ENCODE peak calls at places on chromosomes 7 and 10, in nine cellular contexts. R is WERI-Rb-1; A is lung; T is colonic mucosa; H is hepatocyte; D is epithelial cell of esophagus; Z is CD8-positive, alpha-beta T cell; P is GM20000; M is GM23338. C is an unnamed sample.

GRCh38 chr7:128796325-128796724 is 4.6 kb downstream of the CCDC136 start:
- DNase-seq in R (no peak), A (no peak), T (no peak), H (no peak), D (peak; percentile 42), Z (no peak), P (no peak), M (no peak), C (no peak)

GRCh38 chr7:20199015-20199737 is 18.0 kb downstream of the MACC1 start:
- DNase-seq in R (no peak), A (peak; percentile 74), T (peak; percentile 89), H (peak; percentile 37), D (peak; percentile 97), Z (peak; percentile 11), P (peak; percentile 22), M (no peak), C (peak; percentile 42)

GRCh38 chr10:125772864-125773180 is 2.8 kb downstream of the MMP21 start:
- DNase-seq in R (no peak), A (no peak), T (no peak), H (no peak), D (no peak), Z (no peak), P (no peak), M (no peak), C (no peak)

GRCh38 chr10:132702601-132703304 is 83.2 kb downstream of the NKX6-2 start:
- DNase-seq in R (no peak), A (no peak), T (no peak), H (no peak), D (peak; percentile 28), Z (no peak), P (no peak), M (no peak), C (no peak)

GRCh38 chr10:132848951-132849545 is 63.1 kb upstream of the NKX6-2 start:
- DNase-seq in R (no peak), A (no peak), T (no peak), H (no peak), D (no peak), Z (no peak), P (no peak), M (no peak), C (no peak)

GRCh38 chr10:82340166-82340565 is 465.2 kb downstream of the NRG3 start:
- DNase-seq in R (no peak), A (peak; percentile 32), T (no peak), H (no peak), D (no peak), Z (no peak), P (no peak), M (no peak), C (no peak)

GRCh38 chr10:6282454-6282958 is 79.8 kb downstream of the PFKFB3 start:
- DNase-seq in R (no peak), A (no peak), T (no peak), H (no peak), D (no peak), Z (no peak), P (no peak), M (no peak), C (no peak)

GRCh38 chr10:103197177-103197576 is 4.1 kb upstream of the NT5C2 start:
- DNase-seq in R (no peak), A (peak; percentile 52), T (peak; percentile 26), H (peak; percentile 61), D (peak; percentile 69), Z (no peak), P (no peak), M (no peak), C (no peak)

GRCh38 chr7:104208421-104208780 is 588 bp upstream of the ORC5 start:
- DNase-seq in R (no peak), A (no peak), T (no peak), H (no peak), D (no peak), Z (no peak), P (no peak), M (no peak), C (no peak)

GRCh38 chr10:71868192-71868697 is 17.2 kb upstream of the PSAP start:
- DNase-seq in R (peak; percentile 43), A (peak; percentile 75), T (peak; percentile 55), H (peak; percentile 48), D (peak; percentile 77), Z (no peak), P (no peak), M (no peak), C (no peak)

GRCh38 chr10:3350790-3351364 is 178.3 kb upstream of the PITRM1 start:
- DNase-seq in R (no peak), A (no peak), T (no peak), H (no peak), D (no peak), Z (no peak), P (no peak), M (no peak), C (no peak)
- TF ChIP-seq CTCF in R (no peak), A (no peak), T (no peak), H (no peak), D (no peak), Z (no peak), P (no peak), M (no peak), C (no peak)

GRCh38 chr7:105874055-105874454 is 2.3 kb downstream of the ATXN7L1 start:
- DNase-seq in R (no peak), A (no peak), T (no peak), H (no peak), D (no peak), Z (no peak), P (no peak), M (no peak), C (no peak)
- TF ChIP-seq CTCF in R (no peak), A (no peak), T (no peak), H (no peak), D (no peak), Z (no peak), P (no peak), M (no peak), C (no peak)

DNA sequence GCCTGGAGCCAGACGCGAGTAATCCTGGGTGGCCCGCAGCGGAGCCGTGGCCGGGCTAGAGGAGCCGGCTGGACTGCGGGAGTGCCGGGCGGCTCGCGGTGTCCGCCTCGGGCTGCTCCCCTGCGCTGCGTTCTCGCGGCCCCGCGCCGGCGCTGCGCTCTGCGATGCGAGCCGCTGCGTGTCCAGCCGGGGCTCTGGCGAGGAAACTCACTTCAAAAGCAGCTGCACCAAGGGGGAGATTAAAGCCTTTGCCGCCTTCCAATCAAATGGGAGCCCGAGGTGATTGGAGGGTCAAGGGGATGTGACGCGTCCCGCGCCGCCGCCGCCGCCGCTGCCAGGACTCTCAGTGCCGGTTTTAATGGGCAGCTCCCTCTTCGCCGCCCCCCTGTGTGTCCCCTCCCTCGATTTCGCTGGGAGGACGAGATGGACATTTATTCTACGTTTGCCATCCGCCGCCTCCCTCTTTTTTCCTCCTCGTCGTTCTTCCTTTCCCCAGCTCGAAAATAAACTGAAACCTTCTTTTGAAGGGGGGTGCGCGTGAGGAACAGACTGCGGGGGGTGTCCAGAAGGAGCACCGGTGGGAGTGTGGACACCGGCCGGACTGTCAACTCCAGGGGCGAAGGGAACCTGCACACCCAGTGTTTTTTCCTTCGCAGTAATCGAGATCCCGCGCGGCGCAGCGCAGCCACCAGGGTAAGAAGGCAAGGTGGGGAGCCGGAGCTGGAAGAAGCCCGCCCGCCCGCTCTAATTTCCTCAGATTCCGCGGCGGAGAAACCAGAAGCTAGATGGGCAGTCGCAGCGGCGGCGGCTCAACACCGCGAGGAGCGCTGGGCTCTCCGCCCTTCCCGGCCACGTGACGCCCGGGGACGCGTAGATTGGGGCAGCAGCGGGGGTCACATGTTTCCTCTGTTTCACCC is at the start of gene ZNF503:
- DNase-seq in R (peak; percentile 98), A (peak; percentile 96), T (peak; percentile 95), H (peak; percentile 98), D (peak; percentile 99), Z (no peak), P (peak; percentile 84), M (peak; percentile 98), C (peak; percentile 68)
- TF ChIP-seq CTCF in R (no peak), A (no peak), T (no peak), H (peak; percentile 1), D (peak; percentile 40), Z (no peak), P (no peak), M (no peak), C (no peak)

GRCh38 chr7:100435401-100436304 is 644 bp downstream of the PPP1R35 start:
- DNase-seq in R (peak; percentile 29), A (peak; percentile 51), T (peak; percentile 54), H (peak; percentile 68), D (peak; percentile 61), Z (peak; percentile 50), P (peak; percentile 63), M (peak; percentile 64), C (peak; percentile 46)
- TF ChIP-seq CTCF in R (no peak), A (no peak), T (no peak), H (no peak), D (no peak), Z (no peak), P (no peak), M (no peak), C (no peak)

GRCh38 chr10:49005270-49005669 is 65.6 kb upstream of the LRRC18 start:
- DNase-seq in R (no peak), A (no peak), T (no peak), H (no peak), D (no peak), Z (no peak), P (no peak), M (no peak), C (no peak)
- TF ChIP-seq CTCF in R (no peak), A (no peak), T (no peak), H (no peak), D (no peak), Z (no peak), P (no peak), M (no peak), C (no peak)

GRCh38 chr7:116337800-116338199 is 127.5 kb downstream of the TES start:
- DNase-seq in R (no peak), A (no peak), T (no peak), H (no peak), D (no peak), Z (no peak), P (no peak), M (no peak), C (no peak)

GRCh38 chr7:116342125-116342524 is 131.8 kb downstream of the TES start:
- DNase-seq in R (no peak), A (no peak), T (no peak), H (no peak), D (no peak), Z (no peak), P (no peak), M (no peak), C (no peak)

GRCh38 chr7:116340201-116340847 is 130.0 kb downstream of the TES start:
- DNase-seq in R (no peak), A (no peak), T (no peak), H (no peak), D (peak; percentile 36), Z (no peak), P (no peak), M (no peak), C (no peak)

GRCh38 chr7:116339564-116339963 is 129.2 kb downstream of the TES start:
- DNase-seq in R (no peak), A (no peak), T (no peak), H (peak; percentile 40), D (no peak), Z (no peak), P (no peak), M (no peak), C (no peak)

GRCh38 chr7:116341222-116341907 is 131.0 kb downstream of the TES start:
- DNase-seq in R (no peak), A (no peak), T (no peak), H (no peak), D (peak; percentile 32), Z (no peak), P (no peak), M (no peak), C (no peak)
- TF ChIP-seq CTCF in R (no peak), A (no peak), T (no peak), H (no peak), D (peak; percentile 25), Z (no peak), P (no peak), M (peak; percentile 67), C (peak; percentile 7)